ENCODE peak calls at places on chromosomes 16 and 17, in six cellular contexts. U is mucosa of descending colon; J is fibroblast of pulmonary artery; S is CD8-positive, alpha-beta memory T cell; I is dorsolateral prefrontal cortex; A is AG10803. H is an unnamed sample.

GRCh38 chr17:79814966-79815835 is 18.3 kb upstream of the CBX8 start:
- DNase-seq in U (peak; percentile 72), J (peak; percentile 32), S (no peak), I (no peak), A (peak; percentile 36), H (no peak)

GRCh38 chr17:50794361-50794760 is 27.0 kb upstream of the ANKRD40CL start:
- DNase-seq in U (no peak), J (no peak), S (no peak), I (no peak), A (no peak), H (no peak)

GRCh38 chr17:29237476-29238132 is 9.1 kb upstream of the CRYBA1 start:
- DNase-seq in U (no peak), J (peak; percentile 84), S (no peak), I (no peak), A (peak; percentile 77), H (peak; percentile 76)

GRCh38 chr16:80997139-80997798 is 9.4 kb downstream of the CMC2 start:
- DNase-seq in U (no peak), J (peak; percentile 37), S (no peak), I (no peak), A (peak; percentile 39), H (no peak)

GRCh38 chr17:19977360-19978205 is at the start of gene AKAP10:
- DNase-seq in U (peak; percentile 97), J (peak; percentile 83), S (peak; percentile 91), I (peak; percentile 92), A (peak; percentile 81), H (peak; percentile 82)

GRCh38 chr17:51155416-51155815 is 2.1 kb downstream of the NME1 start:
- DNase-seq in U (no peak), J (no peak), S (no peak), I (no peak), A (no peak), H (no peak)

GRCh38 chr17:45815752-45816151 is 28.9 kb upstream of the SPPL2C start:
- DNase-seq in U (no peak), J (no peak), S (no peak), I (no peak), A (no peak), H (no peak)

GRCh38 chr17:40547079-40547784 is 18.0 kb downstream of the CCR7 start:
- DNase-seq in U (peak; percentile 72), J (no peak), S (no peak), I (peak; percentile 2), A (no peak), H (peak; percentile 26)

GRCh38 chr16:3696425-3697218 is 20.7 kb downstream of the TRAP1 start:
- DNase-seq in U (no peak), J (peak; percentile 86), S (no peak), I (no peak), A (peak; percentile 56), H (peak; percentile 66)

GRCh38 chr17:73203135-73203787 is 10.4 kb downstream of the COG1 start:
- DNase-seq in U (no peak), J (peak; percentile 58), S (no peak), I (no peak), A (no peak), H (no peak)

GRCh38 chr17:80751070-80751459 is 206.4 kb downstream of the RPTOR start:
- DNase-seq in U (no peak), J (no peak), S (no peak), I (peak; percentile 41), A (peak; percentile 57), H (no peak)

GRCh38 chr16:85460983-85461813 is 151.9 kb upstream of the GSE1 start:
- DNase-seq in U (no peak), J (peak; percentile 53), S (no peak), I (no peak), A (peak; percentile 61), H (no peak)

GRCh38 chr17:82338858-82339633 is 5.5 kb upstream of the SECTM1 start:
- DNase-seq in U (peak; percentile 70), J (peak; percentile 70), S (no peak), I (no peak), A (peak; percentile 66), H (peak; percentile 72)

GRCh38 chr17:54977744-54978143 is 9.2 kb downstream of the STXBP4 start:
- DNase-seq in U (no peak), J (no peak), S (no peak), I (no peak), A (no peak), H (no peak)

GRCh38 chr16:27195941-27196595 is 7.3 kb upstream of the KDM8 start:
- DNase-seq in U (no peak), J (no peak), S (no peak), I (no peak), A (no peak), H (no peak)

GRCh38 chr16:81778231-81778630 is 860 bp upstream of the PLCG2 start:
- DNase-seq in U (no peak), J (no peak), S (no peak), I (no peak), A (no peak), H (no peak)

DNA sequence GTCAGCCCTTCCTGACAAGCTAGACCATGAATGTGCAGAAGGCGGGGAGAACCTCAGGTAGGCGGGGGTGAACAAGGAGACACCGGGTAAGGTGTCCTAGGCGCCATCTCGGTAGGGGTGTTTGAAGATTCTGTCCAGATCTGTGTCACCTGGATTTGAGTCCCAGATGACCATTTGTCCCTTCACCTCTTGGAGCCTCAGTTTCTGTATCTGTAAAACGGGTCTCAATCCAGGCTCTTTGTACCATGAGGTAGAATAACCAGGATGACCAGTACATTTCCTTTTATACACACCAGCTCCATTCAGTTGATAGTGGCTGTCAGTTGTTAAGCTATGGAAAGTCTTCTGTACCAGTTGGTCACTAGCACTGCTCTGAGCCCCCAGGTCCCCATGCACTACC is 86.7 kb downstream of the ABCC6 start:
- DNase-seq in U (no peak), J (no peak), S (no peak), I (no peak), A (no peak), H (no peak)
- H3K4me3 ChIP-seq in U (no peak overlapping the region), J (no peak overlapping the region), S (no peak overlapping the region), I (no peak overlapping the region), A (no peak overlapping the region), H (no peak overlapping the region)

GRCh38 chr16:30761928-30762902 is at the start of the genes CFAP119 and RNF40:
- DNase-seq in U (peak; percentile 96), J (peak; percentile 98), S (peak; percentile 84), I (peak; percentile 92), A (peak; percentile 97), H (peak; percentile 99)

GRCh38 chr16:30760160-30760559 is 1.7 kb downstream of the CFAP119 start:
- DNase-seq in U (peak; percentile 53), J (no peak), S (no peak), I (no peak), A (no peak), H (no peak)

GRCh38 chr16:30761427-30761927 is 385 bp downstream of the CFAP119 start:
- DNase-seq in U (peak; percentile 63), J (no peak), S (peak; percentile 29), I (peak; percentile 39), A (no peak), H (peak; percentile 22)

GRCh38 chr16:30758988-30759461 is 2.8 kb downstream of the CFAP119 start:
- DNase-seq in U (no peak), J (no peak), S (no peak), I (no peak), A (no peak), H (no peak)

DNA sequence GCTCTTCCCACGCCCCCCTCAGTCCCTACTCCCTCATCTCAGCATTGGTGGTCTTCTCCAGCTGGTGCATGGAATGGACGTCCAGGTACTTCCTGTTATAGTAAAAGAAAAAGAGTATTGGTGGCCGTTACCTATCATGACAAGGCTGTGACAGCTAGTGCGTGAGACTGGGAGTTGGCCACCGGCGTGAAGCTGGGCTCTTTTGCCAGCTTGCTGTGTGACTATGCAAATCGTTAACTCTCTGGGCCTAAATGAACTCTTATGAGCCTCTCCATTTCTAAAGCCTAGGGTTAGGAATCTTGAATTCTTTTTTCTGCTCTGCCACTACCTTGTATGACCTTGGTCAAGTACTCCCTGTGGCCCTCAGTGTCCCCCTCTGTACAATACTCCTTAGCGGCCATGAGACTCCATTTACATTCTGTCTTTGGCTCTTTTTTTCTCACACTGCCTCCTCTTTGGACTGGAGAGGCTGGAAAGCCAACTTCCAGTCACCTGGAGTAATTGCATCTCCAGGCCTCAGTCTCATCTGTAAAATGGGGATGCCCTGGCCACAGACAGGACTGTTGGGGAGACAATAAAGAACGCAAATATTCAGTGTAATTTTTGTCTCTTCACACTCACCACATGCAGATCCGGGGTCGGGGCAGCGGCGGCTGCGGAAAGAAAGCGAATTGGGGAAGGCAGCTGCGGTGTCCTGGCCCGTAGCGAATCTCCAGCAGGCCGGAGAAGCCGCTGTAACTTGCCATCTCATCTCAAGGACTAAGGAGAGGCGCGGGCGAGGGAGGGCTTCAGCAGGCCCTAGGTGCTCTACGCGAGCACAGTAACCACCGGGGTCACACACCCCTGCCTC is 1.1 kb downstream of the CFAP119 start:
- DNase-seq in U (peak; percentile 29), J (no peak), S (no peak), I (no peak), A (no peak), H (no peak)
- H3K4me3 ChIP-seq in U (peak overlapping the region; percentile 74), J (peak overlapping the region; percentile 97), S (peak overlapping the region; percentile 90), I (peak overlapping the region; percentile 94), A (peak overlapping the region; percentile 95), H (peak overlapping the region; percentile 95)

GRCh38 chr16:55513616-55514015 is 4.7 kb downstream of the LPCAT2 start:
- DNase-seq in U (no peak), J (no peak), S (no peak), I (no peak), A (no peak), H (no peak)

GRCh38 chr16:55508941-55509920 is at the start of gene LPCAT2:
- DNase-seq in U (peak; percentile 91), J (peak; percentile 91), S (no peak), I (peak; percentile 72), A (peak; percentile 84), H (peak; percentile 88)

GRCh38 chr16:55508271-55508921 is 476 bp upstream of the LPCAT2 start:
- DNase-seq in U (no peak), J (no peak), S (no peak), I (no peak), A (no peak), H (no peak)

GRCh38 chr16:55512941-55513340 is 4.1 kb downstream of the LPCAT2 start:
- DNase-seq in U (no peak), J (no peak), S (no peak), I (no peak), A (no peak), H (no peak)

GRCh38 chr16:55510185-55510805 is 1.4 kb downstream of the LPCAT2 start:
- DNase-seq in U (no peak), J (no peak), S (no peak), I (no peak), A (no peak), H (no peak)
- H3K4me3 ChIP-seq in U (no peak overlapping the region), J (peak overlapping the region; percentile 83), S (no peak overlapping the region), I (peak overlapping the region; percentile 75), A (peak overlapping the region; percentile 66), H (peak overlapping the region; percentile 78)

DNA sequence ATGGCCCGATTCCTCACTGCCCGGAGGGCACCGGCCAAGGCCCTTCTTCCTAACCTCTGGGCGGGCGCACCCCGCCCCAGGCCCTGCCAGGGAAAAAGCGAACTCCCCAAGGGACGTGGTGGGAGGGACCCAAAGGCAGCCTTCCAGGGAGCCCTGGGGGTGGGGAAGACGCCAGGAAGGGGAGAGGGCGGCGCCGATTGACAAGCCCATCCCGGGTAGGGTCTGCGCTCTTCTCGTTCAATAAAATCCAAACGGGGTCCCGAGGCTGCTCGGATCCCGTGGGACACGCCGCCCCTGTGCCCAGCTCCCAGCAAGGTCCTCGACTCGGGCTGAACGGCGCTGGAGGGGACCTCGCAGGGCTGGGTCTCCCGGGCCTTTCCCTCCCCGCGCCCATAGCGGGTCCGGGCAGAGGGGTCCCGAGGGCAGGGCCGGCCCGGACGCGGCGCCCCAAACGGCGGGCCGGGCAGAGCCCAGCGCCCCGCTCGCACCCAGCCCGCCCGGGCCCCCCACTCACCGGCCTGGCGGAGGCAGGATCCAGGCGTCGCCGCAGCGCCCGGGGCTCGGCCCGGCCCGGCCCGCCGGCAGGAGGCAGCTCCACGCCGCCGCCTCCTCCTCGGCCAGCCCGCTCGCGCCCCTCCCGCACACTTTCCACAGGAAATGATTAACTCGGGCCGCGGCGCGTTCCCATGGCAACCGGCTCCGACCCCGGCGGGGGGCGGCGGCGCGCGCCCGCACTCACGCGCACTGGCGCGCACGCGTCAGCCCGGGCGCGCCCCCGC is at the start of gene KIFC3:
- DNase-seq in U (peak; percentile 87), J (peak; percentile 77), S (peak; percentile 69), I (peak; percentile 92), A (peak; percentile 74), H (peak; percentile 73)
- H3K4me3 ChIP-seq in U (peak within 1 kb of the TSS; percentile 14), J (peak within 1 kb of the TSS; percentile 70), S (peak within 1 kb of the TSS; percentile 43), I (peak within 1 kb of the TSS; percentile 82), A (peak within 1 kb of the TSS; percentile 82), H (peak within 1 kb of the TSS; percentile 83)